ENCODE peak calls at places on chromosomes 16 and 17, in five cellular contexts. One of them, this sample, is unnamed.

GRCh38 chr16:10902999-10903398 is 26.0 kb downstream of the CIITA start:
- DNase-seq in stomach: no peak
- DNase-seq in GM23338: no peak
- DNase-seq in cardiac muscle cell: no peak
- DNase-seq in CD4-positive, alpha-beta T cell: no peak
- DNase-seq in this sample: no peak

GRCh38 chr16:71353736-71354135 is 4.8 kb upstream of the CALB2 start:
- DNase-seq in cardiac muscle cell: no peak
- DNase-seq in CD4-positive, alpha-beta T cell: no peak
- DNase-seq in GM23338: peak; percentile 33
- DNase-seq in stomach: no peak
- DNase-seq in this sample: no peak

GRCh38 chr17:236641-237405 is 55.4 kb upstream of the DOC2B start:
- DNase-seq in stomach: no peak
- DNase-seq in CD4-positive, alpha-beta T cell: no peak
- DNase-seq in cardiac muscle cell: no peak
- DNase-seq in GM23338: no peak
- DNase-seq in this sample: no peak

GRCh38 chr17:76337413-76337777 is 16.3 kb downstream of the PRPSAP1 start:
- DNase-seq in cardiac muscle cell: no peak
- DNase-seq in GM23338: no peak
- DNase-seq in CD4-positive, alpha-beta T cell: no peak
- DNase-seq in stomach: no peak
- DNase-seq in this sample: no peak

GRCh38 chr16:3549906-3550305 is 27.3 kb downstream of the NLRC3 start:
- DNase-seq in cardiac muscle cell: no peak
- DNase-seq in GM23338: no peak
- DNase-seq in CD4-positive, alpha-beta T cell: no peak
- DNase-seq in stomach: no peak
- DNase-seq in this sample: no peak

GRCh38 chr17:17041571-17042380 is 481 bp upstream of the MPRIP start:
- DNase-seq in GM23338: peak; percentile 99
- DNase-seq in cardiac muscle cell: peak; percentile 99
- DNase-seq in stomach: peak; percentile 100
- DNase-seq in CD4-positive, alpha-beta T cell: peak; percentile 92
- DNase-seq in this sample: peak; percentile 99

GRCh38 chr16:88302666-88303065 is 80.1 kb upstream of the ZNF469 start:
- DNase-seq in GM23338: no peak
- DNase-seq in cardiac muscle cell: no peak
- DNase-seq in stomach: no peak
- DNase-seq in CD4-positive, alpha-beta T cell: no peak
- DNase-seq in this sample: no peak

GRCh38 chr17:5282639-5283217 is 644 bp downstream of the RABEP1 start:
- DNase-seq in cardiac muscle cell: peak; percentile 19
- DNase-seq in GM23338: peak; percentile 12
- DNase-seq in stomach: no peak
- DNase-seq in CD4-positive, alpha-beta T cell: no peak
- DNase-seq in this sample: peak; percentile 49

DNA sequence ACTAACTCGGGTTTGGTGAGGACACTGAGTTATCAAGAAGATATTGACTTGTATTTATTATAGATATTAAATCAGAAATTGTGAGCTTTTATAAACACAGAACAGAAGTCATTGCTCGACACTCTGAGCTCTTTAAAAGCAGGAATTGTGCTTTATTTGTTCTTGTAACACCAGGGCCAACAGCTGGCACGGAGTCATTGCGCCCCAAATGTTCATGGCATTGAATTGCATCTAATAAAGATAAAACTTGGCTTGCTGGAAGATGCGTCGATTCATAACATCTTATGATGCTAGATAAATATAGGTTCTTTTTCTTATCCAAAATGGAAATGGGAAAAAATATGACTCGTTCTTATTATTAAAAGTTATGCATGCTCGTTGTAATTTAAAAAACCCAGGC is 11.8 kb upstream of the MLYCD start:
- DNase-seq in GM23338: peak; percentile 54
- DNase-seq in stomach: peak; percentile 46
- DNase-seq in CD4-positive, alpha-beta T cell: no peak
- DNase-seq in cardiac muscle cell: no peak
- DNase-seq in this sample: no peak
- TF ChIP-seq CTCF in GM23338: peak; percentile 53
- TF ChIP-seq CTCF in stomach: no peak
- TF ChIP-seq CTCF in CD4-positive, alpha-beta T cell: no peak
- TF ChIP-seq CTCF in cardiac muscle cell: peak; percentile 41
- TF ChIP-seq CTCF in this sample: no peak

DNA sequence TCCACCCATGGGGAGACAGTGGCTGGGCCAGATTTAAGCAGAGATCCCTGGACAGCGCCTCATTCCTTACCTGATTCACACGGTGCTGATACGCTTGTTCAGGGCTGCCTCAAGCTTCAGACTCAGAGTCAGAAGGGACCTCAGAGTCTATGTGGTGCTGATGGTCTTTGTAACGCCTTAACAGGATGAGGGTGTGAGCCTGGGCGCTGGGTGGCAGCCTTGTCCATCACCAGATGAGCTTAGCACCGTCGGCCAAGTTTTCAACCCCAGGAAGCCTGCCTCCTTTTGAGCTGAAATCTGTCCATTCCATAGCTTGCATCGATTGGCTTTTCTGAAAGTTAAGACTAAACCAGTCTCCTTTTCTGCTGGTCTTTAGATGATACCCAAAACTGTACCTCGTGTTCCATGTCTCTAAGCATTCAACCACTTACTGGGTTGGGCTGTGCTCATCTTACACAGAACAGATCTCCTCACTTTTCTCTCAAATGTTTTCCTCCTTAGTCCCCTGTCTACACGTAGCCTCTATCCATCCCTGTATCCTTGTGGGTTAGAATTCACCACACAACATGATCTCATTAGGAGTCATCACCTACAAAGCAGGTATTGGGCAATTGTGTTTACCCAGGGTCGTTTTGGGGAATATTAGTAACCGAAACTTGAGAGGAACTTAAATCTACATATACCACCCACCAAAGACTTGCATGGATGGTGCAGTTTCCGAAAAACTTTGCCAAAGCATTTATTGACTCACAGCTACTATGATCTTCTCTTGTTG is 573.4 kb downstream of the CDH13 start:
- DNase-seq in CD4-positive, alpha-beta T cell: no peak
- DNase-seq in cardiac muscle cell: peak; percentile 28
- DNase-seq in stomach: no peak
- DNase-seq in GM23338: peak; percentile 17
- DNase-seq in this sample: no peak
- TF ChIP-seq CTCF in CD4-positive, alpha-beta T cell: no peak
- TF ChIP-seq CTCF in cardiac muscle cell: peak; percentile 14
- TF ChIP-seq CTCF in stomach: no peak
- TF ChIP-seq CTCF in GM23338: no peak
- TF ChIP-seq CTCF in this sample: no peak

GRCh38 chr16:56983211-56983751 is 6.1 kb upstream of the NLRC5 start:
- DNase-seq in cardiac muscle cell: no peak
- DNase-seq in CD4-positive, alpha-beta T cell: no peak
- DNase-seq in stomach: peak; percentile 55
- DNase-seq in GM23338: no peak
- DNase-seq in this sample: no peak

GRCh38 chr16:56985288-56985961 is 3.9 kb upstream of the NLRC5 start:
- DNase-seq in stomach: peak; percentile 57
- DNase-seq in cardiac muscle cell: no peak
- DNase-seq in CD4-positive, alpha-beta T cell: no peak
- DNase-seq in GM23338: no peak
- DNase-seq in this sample: peak; percentile 65

GRCh38 chr16:56985962-56986360 is 3.4 kb upstream of the NLRC5 start:
- DNase-seq in cardiac muscle cell: no peak
- DNase-seq in stomach: no peak
- DNase-seq in CD4-positive, alpha-beta T cell: no peak
- DNase-seq in GM23338: no peak
- DNase-seq in this sample: no peak

GRCh38 chr16:56986361-56986760 is 3.0 kb upstream of the NLRC5 start:
- DNase-seq in CD4-positive, alpha-beta T cell: no peak
- DNase-seq in GM23338: no peak
- DNase-seq in cardiac muscle cell: no peak
- DNase-seq in stomach: no peak
- DNase-seq in this sample: no peak

GRCh38 chr16:56984639-56985038 is 4.7 kb upstream of the NLRC5 start:
- DNase-seq in GM23338: no peak
- DNase-seq in cardiac muscle cell: no peak
- DNase-seq in CD4-positive, alpha-beta T cell: no peak
- DNase-seq in stomach: no peak
- DNase-seq in this sample: peak; percentile 69
- TF ChIP-seq CTCF in GM23338: no peak
- TF ChIP-seq CTCF in cardiac muscle cell: no peak
- TF ChIP-seq CTCF in CD4-positive, alpha-beta T cell: no peak
- TF ChIP-seq CTCF in stomach: no peak
- TF ChIP-seq CTCF in this sample: no peak

DNA sequence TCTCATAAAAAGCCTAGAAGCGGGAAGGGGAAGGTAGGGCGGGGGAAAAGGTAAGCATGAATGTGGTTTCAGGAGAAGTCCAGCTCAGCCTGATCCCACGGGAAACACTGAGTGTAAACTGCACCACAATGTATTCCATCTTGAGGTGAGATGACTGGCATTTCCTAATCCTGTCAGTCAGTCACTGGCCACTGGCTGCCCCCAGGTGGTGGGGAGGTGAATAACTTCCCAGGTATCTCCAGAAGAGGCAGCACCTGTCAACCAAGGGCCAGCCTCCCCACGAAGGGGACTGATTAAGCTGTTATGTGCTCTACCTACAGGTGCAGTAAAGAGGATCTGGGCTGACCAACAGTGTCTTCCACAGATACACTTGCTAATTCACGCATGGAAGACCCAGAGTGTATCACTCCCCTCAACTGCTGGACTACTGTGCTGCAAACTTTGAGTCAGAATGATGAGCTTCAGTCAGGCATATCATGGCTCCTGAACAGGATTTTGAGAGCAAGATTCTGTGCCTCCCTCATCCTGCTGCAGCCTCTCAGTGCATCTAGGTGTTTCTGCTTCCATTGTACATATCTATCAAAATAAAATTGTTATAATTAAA is 108.5 kb upstream of the CCL2 start:
- DNase-seq in GM23338: peak; percentile 88
- DNase-seq in CD4-positive, alpha-beta T cell: peak; percentile 14
- DNase-seq in stomach: peak; percentile 74
- DNase-seq in cardiac muscle cell: peak; percentile 52
- DNase-seq in this sample: peak; percentile 79
- TF ChIP-seq CTCF in GM23338: peak; percentile 88
- TF ChIP-seq CTCF in CD4-positive, alpha-beta T cell: peak; percentile 26
- TF ChIP-seq CTCF in stomach: peak; percentile 58
- TF ChIP-seq CTCF in cardiac muscle cell: peak; percentile 25
- TF ChIP-seq CTCF in this sample: peak; percentile 64

GRCh38 chr17:8851600-8851999 is 15.9 kb downstream of the PIK3R6 start:
- DNase-seq in CD4-positive, alpha-beta T cell: no peak
- DNase-seq in stomach: no peak
- DNase-seq in cardiac muscle cell: no peak
- DNase-seq in GM23338: no peak
- DNase-seq in this sample: no peak
- TF ChIP-seq CTCF in CD4-positive, alpha-beta T cell: no peak
- TF ChIP-seq CTCF in stomach: no peak
- TF ChIP-seq CTCF in cardiac muscle cell: no peak
- TF ChIP-seq CTCF in GM23338: no peak
- TF ChIP-seq CTCF in this sample: no peak